ENCODE peak calls at places on chromosome 3, in ten cellular contexts. G is ureter; R is iris pigment epithelial cell; T is GM20000; H is GM12865; X is skeletal muscle cell; B is stimulated activated CD8-positive, alpha-beta memory T cell treated with anti-CD3 and anti-CD28 coated beads, Interleukin-4, amount 100 ng/mL, for 1 hour; F is NCI-H774; C is BJ; P is MCF 10A. J is an unnamed sample.
A peak's percentile ranks its signal among the peaks of the same experiment; 100 is the strongest.

GRCh38 chr3:53318522-53318921 is 28.8 kb downstream of the DCP1A start:
- DNase-seq in G (no peak), R (peak; percentile 80), T (no peak), H (no peak), X (peak; percentile 6), B (no peak), F (no peak), C (peak; percentile 47), P (no peak), J (no peak)

GRCh38 chr3:14834121-14834520 is 15.4 kb downstream of the FGD5 start:
- DNase-seq in G (no peak), R (no peak), T (no peak), H (no peak), X (no peak), B (no peak), F (no peak), C (no peak), P (no peak), J (no peak)

GRCh38 chr3:159899198-159899597 is 89.4 kb upstream of the IL12A start:
- DNase-seq in G (no peak), R (no peak), T (no peak), H (no peak), X (no peak), B (no peak), F (no peak), C (no peak), P (no peak), J (no peak)

GRCh38 chr3:25565807-25566206 is 98.9 kb downstream of the TOP2B start:
- DNase-seq in G (no peak), R (no peak), T (no peak), H (no peak), X (no peak), B (no peak), F (no peak), C (no peak), P (no peak), J (no peak)

GRCh38 chr3:17033516-17034168 is 148.9 kb downstream of the PLCL2 start:
- DNase-seq in G (no peak), R (peak; percentile 29), T (no peak), H (no peak), X (no peak), B (no peak), F (no peak), C (no peak), P (peak; percentile 26), J (no peak)

GRCh38 chr3:123861081-123861836 is 22.9 kb downstream of the MYLK start:
- DNase-seq in G (no peak), R (no peak), T (no peak), H (no peak), X (no peak), B (no peak), F (no peak), C (no peak), P (no peak), J (peak; percentile 29)

GRCh38 chr3:123789160-123789559 is 95.0 kb downstream of the MYLK start:
- DNase-seq in G (no peak), R (no peak), T (no peak), H (no peak), X (no peak), B (no peak), F (no peak), C (no peak), P (no peak), J (no peak)

GRCh38 chr3:188439080-188439479 is 285.1 kb downstream of the LPP start:
- DNase-seq in G (no peak), R (no peak), T (peak; percentile 13), H (peak; percentile 60), X (no peak), B (peak; percentile 10), F (no peak), C (no peak), P (no peak), J (no peak)

GRCh38 chr3:42803800-42804112 is 534 bp downstream of the HIGD1A start:
- DNase-seq in G (peak; percentile 57), R (peak; percentile 38), T (peak; percentile 39), H (peak; percentile 68), X (no peak), B (no peak), F (no peak), C (no peak), P (no peak), J (peak; percentile 59)

GRCh38 chr3:188812198-188812597 is 359.6 kb upstream of the TPRG1 start:
- DNase-seq in G (no peak), R (no peak), T (no peak), H (no peak), X (no peak), B (no peak), F (no peak), C (peak; percentile 22), P (no peak), J (no peak)

GRCh38 chr3:106748471-106748870 is 628.8 kb upstream of the CCDC54 start:
- DNase-seq in G (no peak), R (no peak), T (no peak), H (no peak), X (no peak), B (no peak), F (no peak), C (no peak), P (no peak), J (no peak)

J was measured in NCI-H69.